ENCODE peak calls at places on chromosomes 4 and X, in ten cellular contexts. One of them, this sample, is unnamed.

GRCh38 chrX:119071381-119071780 is 1.4 kb upstream of the CT47C1 start:
- DNase-seq in CD4-positive, alpha-beta T cell: no peak
- DNase-seq in aorta: no peak
- DNase-seq in WERI-Rb-1: no peak
- DNase-seq in uterus: no peak
- DNase-seq in CD8-positive, alpha-beta memory T cell: no peak
- DNase-seq in neuronal stem cell: no peak
- DNase-seq in naive thymus-derived CD4-positive, alpha-beta T cell: no peak
- DNase-seq in psoas muscle: no peak
- DNase-seq in neural progenitor cell: no peak
- DNase-seq in this sample: no peak

GRCh38 chr4:37812713-37813112 is 13.8 kb upstream of the PGM2 start:
- DNase-seq in CD4-positive, alpha-beta T cell: no peak
- DNase-seq in aorta: no peak
- DNase-seq in WERI-Rb-1: no peak
- DNase-seq in uterus: no peak
- DNase-seq in CD8-positive, alpha-beta memory T cell: no peak
- DNase-seq in neuronal stem cell: no peak
- DNase-seq in naive thymus-derived CD4-positive, alpha-beta T cell: no peak
- DNase-seq in psoas muscle: no peak
- DNase-seq in neural progenitor cell: no peak
- DNase-seq in this sample: no peak

GRCh38 chr4:3681191-3681590 is 85.0 kb upstream of the ADRA2C start:
- DNase-seq in CD4-positive, alpha-beta T cell: no peak
- DNase-seq in aorta: no peak
- DNase-seq in WERI-Rb-1: no peak
- DNase-seq in uterus: peak; percentile 4
- DNase-seq in CD8-positive, alpha-beta memory T cell: no peak
- DNase-seq in neuronal stem cell: no peak
- DNase-seq in naive thymus-derived CD4-positive, alpha-beta T cell: no peak
- DNase-seq in psoas muscle: peak; percentile 27
- DNase-seq in neural progenitor cell: no peak
- DNase-seq in this sample: no peak

GRCh38 chr4:152935661-152936445 is at the start of gene FHDC1:
- DNase-seq in CD4-positive, alpha-beta T cell: no peak
- DNase-seq in aorta: no peak
- DNase-seq in WERI-Rb-1: peak; percentile 94
- DNase-seq in uterus: no peak
- DNase-seq in CD8-positive, alpha-beta memory T cell: no peak
- DNase-seq in neuronal stem cell: peak; percentile 51
- DNase-seq in naive thymus-derived CD4-positive, alpha-beta T cell: no peak
- DNase-seq in psoas muscle: no peak
- DNase-seq in neural progenitor cell: peak; percentile 91
- DNase-seq in this sample: peak; percentile 89

GRCh38 chr4:110344165-110344564 is 131.8 kb upstream of the ENPEP start:
- DNase-seq in CD4-positive, alpha-beta T cell: no peak
- DNase-seq in aorta: no peak
- DNase-seq in WERI-Rb-1: no peak
- DNase-seq in uterus: no peak
- DNase-seq in CD8-positive, alpha-beta memory T cell: no peak
- DNase-seq in neuronal stem cell: peak; percentile 2
- DNase-seq in naive thymus-derived CD4-positive, alpha-beta T cell: no peak
- DNase-seq in psoas muscle: no peak
- DNase-seq in neural progenitor cell: no peak
- DNase-seq in this sample: no peak

GRCh38 chr4:27357283-27357682 is 496.6 kb downstream of the STIM2 start:
- DNase-seq in CD4-positive, alpha-beta T cell: no peak
- DNase-seq in aorta: no peak
- DNase-seq in WERI-Rb-1: no peak
- DNase-seq in uterus: no peak
- DNase-seq in CD8-positive, alpha-beta memory T cell: no peak
- DNase-seq in neuronal stem cell: no peak
- DNase-seq in naive thymus-derived CD4-positive, alpha-beta T cell: no peak
- DNase-seq in psoas muscle: no peak
- DNase-seq in neural progenitor cell: no peak
- DNase-seq in this sample: no peak

GRCh38 chr4:18540349-18540748 is 518.8 kb upstream of the LCORL start:
- DNase-seq in CD4-positive, alpha-beta T cell: no peak
- DNase-seq in aorta: no peak
- DNase-seq in WERI-Rb-1: no peak
- DNase-seq in uterus: no peak
- DNase-seq in CD8-positive, alpha-beta memory T cell: no peak
- DNase-seq in neuronal stem cell: no peak
- DNase-seq in naive thymus-derived CD4-positive, alpha-beta T cell: no peak
- DNase-seq in psoas muscle: no peak
- DNase-seq in neural progenitor cell: no peak
- DNase-seq in this sample: no peak

GRCh38 chr4:98720871-98721480 is 62.6 kb upstream of the TSPAN5 start:
- DNase-seq in CD4-positive, alpha-beta T cell: no peak
- DNase-seq in aorta: no peak
- DNase-seq in WERI-Rb-1: no peak
- DNase-seq in uterus: no peak
- DNase-seq in CD8-positive, alpha-beta memory T cell: no peak
- DNase-seq in neuronal stem cell: no peak
- DNase-seq in naive thymus-derived CD4-positive, alpha-beta T cell: no peak
- DNase-seq in psoas muscle: no peak
- DNase-seq in neural progenitor cell: no peak
- DNase-seq in this sample: no peak

GRCh38 chr4:174714393-174715211 is 114.4 kb downstream of the GLRA3 start:
- DNase-seq in CD4-positive, alpha-beta T cell: no peak
- DNase-seq in aorta: no peak
- DNase-seq in WERI-Rb-1: peak; percentile 63
- DNase-seq in uterus: no peak
- DNase-seq in CD8-positive, alpha-beta memory T cell: no peak
- DNase-seq in neuronal stem cell: peak; percentile 31
- DNase-seq in naive thymus-derived CD4-positive, alpha-beta T cell: no peak
- DNase-seq in psoas muscle: no peak
- DNase-seq in neural progenitor cell: peak; percentile 64
- DNase-seq in this sample: peak; percentile 41

GRCh38 chr4:38109370-38109769 is 149.2 kb downstream of the PTTG2 start:
- DNase-seq in CD4-positive, alpha-beta T cell: no peak
- DNase-seq in aorta: no peak
- DNase-seq in WERI-Rb-1: no peak
- DNase-seq in uterus: no peak
- DNase-seq in CD8-positive, alpha-beta memory T cell: no peak
- DNase-seq in neuronal stem cell: no peak
- DNase-seq in naive thymus-derived CD4-positive, alpha-beta T cell: no peak
- DNase-seq in psoas muscle: no peak
- DNase-seq in neural progenitor cell: no peak
- DNase-seq in this sample: no peak

GRCh38 chr4:36854554-36854953 is 390.0 kb upstream of the NWD2 start:
- DNase-seq in CD4-positive, alpha-beta T cell: no peak
- DNase-seq in aorta: no peak
- DNase-seq in WERI-Rb-1: no peak
- DNase-seq in uterus: no peak
- DNase-seq in CD8-positive, alpha-beta memory T cell: no peak
- DNase-seq in neuronal stem cell: no peak
- DNase-seq in naive thymus-derived CD4-positive, alpha-beta T cell: no peak
- DNase-seq in psoas muscle: no peak
- DNase-seq in neural progenitor cell: no peak
- DNase-seq in this sample: no peak

DNA sequence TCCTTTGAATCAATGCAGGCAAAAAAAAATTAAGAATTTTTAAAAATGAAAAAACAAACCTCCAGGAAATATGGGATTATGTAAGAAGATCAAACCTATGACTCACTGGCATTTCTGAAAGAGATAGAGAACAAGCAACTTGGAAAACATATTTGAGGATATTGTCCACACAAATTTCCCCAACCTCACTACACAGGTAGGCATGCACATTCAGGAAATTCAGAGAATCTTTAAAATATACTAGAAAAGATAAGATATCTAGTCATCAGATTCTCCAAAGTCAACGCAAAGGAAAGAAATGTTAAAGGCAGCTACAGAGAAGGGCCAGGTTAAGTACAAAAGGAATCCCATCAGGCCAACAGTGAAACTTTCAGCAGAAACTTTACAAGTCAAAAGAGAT is 85.6 kb downstream of the ANTXR2 start:
- DNase-seq in CD4-positive, alpha-beta T cell: no peak
- DNase-seq in aorta: no peak
- DNase-seq in WERI-Rb-1: no peak
- DNase-seq in uterus: no peak
- DNase-seq in CD8-positive, alpha-beta memory T cell: no peak
- DNase-seq in neuronal stem cell: no peak
- DNase-seq in naive thymus-derived CD4-positive, alpha-beta T cell: no peak
- DNase-seq in psoas muscle: no peak
- DNase-seq in neural progenitor cell: no peak
- DNase-seq in this sample: no peak
- H3K9me3 ChIP-seq in CD4-positive, alpha-beta T cell: no peaks in the 10 kb centered on the region
- H3K9me3 ChIP-seq in aorta: no peaks in the 10 kb centered on the region
- H3K9me3 ChIP-seq in WERI-Rb-1: peaks cover 6% of the 10 kb centered on the region
- H3K9me3 ChIP-seq in uterus: no peaks in the 10 kb centered on the region
- H3K9me3 ChIP-seq in CD8-positive, alpha-beta memory T cell: no peaks in the 10 kb centered on the region
- H3K9me3 ChIP-seq in neuronal stem cell: no peaks in the 10 kb centered on the region
- H3K9me3 ChIP-seq in naive thymus-derived CD4-positive, alpha-beta T cell: no peaks in the 10 kb centered on the region
- H3K9me3 ChIP-seq in psoas muscle: no peaks in the 10 kb centered on the region
- H3K9me3 ChIP-seq in neural progenitor cell: no peaks in the 10 kb centered on the region
- H3K9me3 ChIP-seq in this sample: no peaks in the 10 kb centered on the region

GRCh38 chr4:11165052-11165451 is 263.6 kb downstream of the HS3ST1 start:
- DNase-seq in CD4-positive, alpha-beta T cell: no peak
- DNase-seq in aorta: no peak
- DNase-seq in WERI-Rb-1: no peak
- DNase-seq in uterus: no peak
- DNase-seq in CD8-positive, alpha-beta memory T cell: no peak
- DNase-seq in neuronal stem cell: peak; percentile 6
- DNase-seq in naive thymus-derived CD4-positive, alpha-beta T cell: no peak
- DNase-seq in psoas muscle: no peak
- DNase-seq in neural progenitor cell: no peak
- DNase-seq in this sample: no peak

GRCh38 chr4:11158971-11159370 is 269.7 kb downstream of the HS3ST1 start:
- DNase-seq in CD4-positive, alpha-beta T cell: no peak
- DNase-seq in aorta: no peak
- DNase-seq in WERI-Rb-1: no peak
- DNase-seq in uterus: no peak
- DNase-seq in CD8-positive, alpha-beta memory T cell: no peak
- DNase-seq in neuronal stem cell: no peak
- DNase-seq in naive thymus-derived CD4-positive, alpha-beta T cell: no peak
- DNase-seq in psoas muscle: no peak
- DNase-seq in neural progenitor cell: no peak
- DNase-seq in this sample: no peak

GRCh38 chr4:11160288-11160687 is 268.4 kb downstream of the HS3ST1 start:
- DNase-seq in CD4-positive, alpha-beta T cell: no peak
- DNase-seq in aorta: no peak
- DNase-seq in WERI-Rb-1: no peak
- DNase-seq in uterus: no peak
- DNase-seq in CD8-positive, alpha-beta memory T cell: no peak
- DNase-seq in neuronal stem cell: no peak
- DNase-seq in naive thymus-derived CD4-positive, alpha-beta T cell: no peak
- DNase-seq in psoas muscle: no peak
- DNase-seq in neural progenitor cell: no peak
- DNase-seq in this sample: no peak
- H3K9me3 ChIP-seq in CD4-positive, alpha-beta T cell: no peaks in the 10 kb centered on the region
- H3K9me3 ChIP-seq in aorta: no peaks in the 10 kb centered on the region
- H3K9me3 ChIP-seq in WERI-Rb-1: no peaks in the 10 kb centered on the region
- H3K9me3 ChIP-seq in uterus: no peaks in the 10 kb centered on the region
- H3K9me3 ChIP-seq in CD8-positive, alpha-beta memory T cell: no peaks in the 10 kb centered on the region
- H3K9me3 ChIP-seq in neuronal stem cell: no peaks in the 10 kb centered on the region
- H3K9me3 ChIP-seq in naive thymus-derived CD4-positive, alpha-beta T cell: no peaks in the 10 kb centered on the region
- H3K9me3 ChIP-seq in psoas muscle: no peaks in the 10 kb centered on the region
- H3K9me3 ChIP-seq in neural progenitor cell: no peaks in the 10 kb centered on the region
- H3K9me3 ChIP-seq in this sample: no peaks in the 10 kb centered on the region

DNA sequence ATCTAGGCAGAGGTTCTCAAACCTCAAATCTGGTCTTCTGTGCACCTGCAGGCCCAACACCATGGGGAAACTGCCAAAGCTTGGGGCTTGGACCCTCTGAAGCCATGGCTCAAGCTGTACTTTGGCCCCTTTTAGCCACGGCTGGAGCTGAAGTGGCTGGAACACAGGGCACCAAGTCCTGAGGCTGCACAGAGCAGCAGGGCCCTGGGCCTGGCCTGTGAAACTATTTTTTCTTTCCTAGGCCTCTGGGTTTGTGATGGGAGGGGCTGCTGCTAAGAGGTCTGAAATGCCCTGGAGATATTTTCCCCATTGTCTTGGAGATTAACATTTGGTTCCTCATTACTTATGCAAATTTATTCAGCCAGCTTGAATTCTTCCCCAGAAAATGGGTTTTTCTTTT is 18.3 kb upstream of the PI4K2B start:
- DNase-seq in CD4-positive, alpha-beta T cell: no peak
- DNase-seq in aorta: no peak
- DNase-seq in WERI-Rb-1: no peak
- DNase-seq in uterus: no peak
- DNase-seq in CD8-positive, alpha-beta memory T cell: no peak
- DNase-seq in neuronal stem cell: no peak
- DNase-seq in naive thymus-derived CD4-positive, alpha-beta T cell: no peak
- DNase-seq in psoas muscle: no peak
- DNase-seq in neural progenitor cell: peak; percentile 6
- DNase-seq in this sample: no peak
- H3K9me3 ChIP-seq in CD4-positive, alpha-beta T cell: peaks cover 12% of the 10 kb centered on the region
- H3K9me3 ChIP-seq in aorta: peaks cover 5% of the 10 kb centered on the region
- H3K9me3 ChIP-seq in WERI-Rb-1: no peaks in the 10 kb centered on the region
- H3K9me3 ChIP-seq in uterus: peaks cover 6% of the 10 kb centered on the region
- H3K9me3 ChIP-seq in CD8-positive, alpha-beta memory T cell: no peaks in the 10 kb centered on the region
- H3K9me3 ChIP-seq in neuronal stem cell: no peaks in the 10 kb centered on the region
- H3K9me3 ChIP-seq in naive thymus-derived CD4-positive, alpha-beta T cell: no peaks in the 10 kb centered on the region
- H3K9me3 ChIP-seq in psoas muscle: peaks cover 11% of the 10 kb centered on the region
- H3K9me3 ChIP-seq in neural progenitor cell: no peaks in the 10 kb centered on the region
- H3K9me3 ChIP-seq in this sample: no peaks in the 10 kb centered on the region

GRCh38 chrX:55702611-55703010 is 14.9 kb upstream of the RRAGB start:
- DNase-seq in CD4-positive, alpha-beta T cell: no peak
- DNase-seq in aorta: no peak
- DNase-seq in WERI-Rb-1: no peak
- DNase-seq in uterus: no peak
- DNase-seq in CD8-positive, alpha-beta memory T cell: no peak
- DNase-seq in neuronal stem cell: no peak
- DNase-seq in naive thymus-derived CD4-positive, alpha-beta T cell: no peak
- DNase-seq in psoas muscle: no peak
- DNase-seq in neural progenitor cell: no peak
- DNase-seq in this sample: no peak
- H3K9me3 ChIP-seq in CD4-positive, alpha-beta T cell: no peaks in the 10 kb centered on the region
- H3K9me3 ChIP-seq in aorta: no peaks in the 10 kb centered on the region
- H3K9me3 ChIP-seq in WERI-Rb-1: no peaks in the 10 kb centered on the region
- H3K9me3 ChIP-seq in uterus: no peaks in the 10 kb centered on the region
- H3K9me3 ChIP-seq in CD8-positive, alpha-beta memory T cell: no peaks in the 10 kb centered on the region
- H3K9me3 ChIP-seq in neuronal stem cell: peaks cover 2% of the 10 kb centered on the region
- H3K9me3 ChIP-seq in naive thymus-derived CD4-positive, alpha-beta T cell: no peaks in the 10 kb centered on the region
- H3K9me3 ChIP-seq in psoas muscle: no peaks in the 10 kb centered on the region
- H3K9me3 ChIP-seq in neural progenitor cell: peaks cover 20% of the 10 kb centered on the region
- H3K9me3 ChIP-seq in this sample: no peaks in the 10 kb centered on the region

This sample was measured in body of pancreas.